ENCODE peak calls at places on chromosomes 5 and 9, in nine cellular contexts. N is IMR-90, T is thoracic aorta, P is lower lobe of right lung, L is progenitor cell of endocrine pancreas, J is AG04449, O is RWPE1, C is colonic mucosa, S is AG10803. Z is an unnamed sample.

GRCh38 chr9:133592731-133593409 is 16.3 kb downstream of the FAM163B start:
- DNase-seq in N (no peak), T (no peak), P (no peak), L (no peak), J (no peak), O (no peak), C (no peak), S (no peak), Z (no peak)

GRCh38 chr9:127525426-127526188 is 74.3 kb downstream of the LRSAM1 start:
- DNase-seq in N (peak), T (no peak), P (no peak), L (no peak), J (no peak), O (no peak), C (no peak), S (peak), Z (no peak)

GRCh38 chr5:175513297-175513696 is 34.9 kb downstream of the SFXN1 start:
- DNase-seq in N (no peak), T (no peak), P (no peak), L (no peak), J (no peak), O (no peak), C (no peak), S (no peak), Z (no peak)

GRCh38 chr5:54002779-54003178 is 307.6 kb downstream of the ARL15 start:
- DNase-seq in N (no peak), T (no peak), P (no peak), L (no peak), J (no peak), O (no peak), C (no peak), S (no peak), Z (no peak)

GRCh38 chr5:179257190-179257741 is 88.0 kb downstream of the ADAMTS2 start:
- DNase-seq in N (no peak), T (no peak), P (no peak), L (no peak), J (no peak), O (no peak), C (peak), S (peak), Z (no peak)

GRCh38 chr5:52853573-52854163 is 66.0 kb downstream of the ITGA1 start:
- DNase-seq in N (peak), T (no peak), P (no peak), L (no peak), J (no peak), O (no peak), C (no peak), S (peak), Z (no peak)

GRCh38 chr5:151073280-151073679 is 7.6 kb downstream of the TNIP1 start:
- DNase-seq in N (no peak), T (no peak), P (no peak), L (no peak), J (no peak), O (no peak), C (no peak), S (no peak), Z (no peak)

GRCh38 chr5:111572561-111572960 is 60.2 kb upstream of the STARD4 start:
- DNase-seq in N (no peak), T (no peak), P (no peak), L (no peak), J (no peak), O (no peak), C (no peak), S (peak), Z (no peak)

GRCh38 chr5:87141544-87141943 is 126.1 kb upstream of the RASA1 start:
- DNase-seq in N (peak), T (no peak), P (no peak), L (no peak), J (no peak), O (no peak), C (no peak), S (no peak), Z (no peak)

DNA sequence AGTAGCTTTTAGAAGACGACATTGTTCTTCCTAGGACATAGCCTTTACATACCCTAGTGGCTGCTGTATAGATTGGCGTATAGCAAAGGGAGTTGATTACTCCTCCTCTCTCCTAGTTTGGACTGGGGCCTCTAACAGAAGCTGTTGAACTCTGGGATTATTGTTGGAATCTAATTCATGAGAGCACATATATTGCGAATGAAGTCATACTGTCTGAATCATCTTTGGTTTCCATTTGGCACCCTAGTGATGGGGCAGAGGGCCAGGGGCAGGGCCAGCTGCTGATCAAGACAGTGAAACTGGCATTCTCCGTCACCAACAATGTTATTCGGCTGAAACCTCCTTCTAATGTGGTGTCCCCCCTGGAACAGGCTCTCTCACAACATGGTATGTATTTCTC is 40.3 kb downstream of the NUP188 start:
- DNase-seq in N (peak), T (peak), P (no peak), L (no peak), J (peak), O (no peak), C (no peak), S (peak), Z (no peak)
- TF ChIP-seq CTCF in N (peak), T (no peak), P (no peak), L (no peak), J (no peak), O (no peak), C (no peak), S (peak), Z (no peak)

GRCh38 chr9:93037476-93037971 is 21.0 kb upstream of the SUSD3 start:
- DNase-seq in N (no peak), T (no peak), P (no peak), L (no peak), J (no peak), O (no peak), C (no peak), S (no peak), Z (no peak)

GRCh38 chr9:93035821-93036351 is 22.6 kb upstream of the SUSD3 start:
- DNase-seq in N (no peak), T (no peak), P (no peak), L (no peak), J (no peak), O (no peak), C (no peak), S (no peak), Z (no peak)

GRCh38 chr9:93035106-93035660 is 23.3 kb upstream of the SUSD3 start:
- DNase-seq in N (no peak), T (no peak), P (no peak), L (no peak), J (no peak), O (no peak), C (no peak), S (no peak), Z (no peak)

GRCh38 chr9:93038918-93039317 is 19.6 kb upstream of the SUSD3 start:
- DNase-seq in N (no peak), T (no peak), P (no peak), L (no peak), J (no peak), O (no peak), C (no peak), S (no peak), Z (no peak)

DNA sequence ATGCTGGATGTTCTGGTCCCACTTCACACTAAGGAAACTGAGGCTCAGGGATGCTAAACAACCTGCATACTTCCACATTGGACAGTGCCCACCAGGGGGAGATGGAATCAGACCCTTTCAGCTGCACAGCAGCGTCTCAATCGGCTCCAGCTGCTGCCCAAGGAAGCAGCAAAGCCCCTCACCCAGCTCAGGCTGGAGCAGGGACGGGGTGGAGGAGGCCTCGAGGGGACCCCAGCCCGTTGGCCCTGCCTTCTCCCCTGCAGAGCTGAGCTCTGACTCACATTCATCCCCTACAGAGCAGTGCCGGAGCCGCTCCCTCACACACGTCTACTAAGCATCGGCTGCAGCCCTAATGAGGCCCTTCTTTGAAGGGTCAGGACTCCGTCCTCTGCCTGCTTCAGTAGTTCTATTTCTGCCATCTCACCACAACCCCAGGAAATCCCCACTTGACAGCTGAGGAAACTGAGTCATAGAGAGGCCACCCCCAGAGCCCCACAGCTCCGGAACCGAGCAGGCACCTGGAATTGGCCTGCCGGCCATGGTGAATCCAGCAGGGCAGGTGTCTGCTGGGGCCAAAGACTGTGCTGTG is 21.5 kb upstream of the SUSD3 start:
- DNase-seq in N (no peak), T (no peak), P (no peak), L (no peak), J (no peak), O (no peak), C (no peak), S (no peak), Z (no peak)
- TF ChIP-seq CTCF in N (no peak), T (no peak), P (no peak), L (peak), J (no peak), O (no peak), C (no peak), S (no peak), Z (no peak)

GRCh38 chr5:168020522-168021294 is 270.7 kb upstream of the WWC1 start:
- DNase-seq in N (peak), T (no peak), P (no peak), L (no peak), J (no peak), O (peak), C (no peak), S (no peak), Z (no peak)
- TF ChIP-seq CTCF in N (peak), T (peak), P (no peak), L (no peak), J (peak), O (no peak), C (no peak), S (peak), Z (no peak)

GRCh38 chr9:126380447-126380846 is 53.8 kb downstream of the MVB12B start:
- DNase-seq in N (no peak), T (no peak), P (no peak), L (no peak), J (no peak), O (no peak), C (no peak), S (no peak), Z (no peak)
- TF ChIP-seq CTCF in N (no peak), T (no peak), P (no peak), L (no peak), J (no peak), O (no peak), C (no peak), S (no peak), Z (no peak)

GRCh38 chr9:131348631-131349521 is 45.0 kb upstream of the PRRC2B start:
- DNase-seq in N (no peak), T (no peak), P (peak), L (no peak), J (no peak), O (no peak), C (no peak), S (no peak), Z (no peak)

GRCh38 chr9:131347376-131348020 is 46.4 kb upstream of the PRRC2B start:
- DNase-seq in N (no peak), T (no peak), P (peak), L (no peak), J (no peak), O (no peak), C (no peak), S (no peak), Z (no peak)

GRCh38 chr9:131346559-131346958 is 47.3 kb upstream of the PRRC2B start:
- DNase-seq in N (no peak), T (no peak), P (no peak), L (no peak), J (no peak), O (no peak), C (no peak), S (no peak), Z (no peak)

GRCh38 chr9:131349881-131350563 is 43.9 kb upstream of the PRRC2B start:
- DNase-seq in N (peak), T (peak), P (peak), L (peak), J (peak), O (peak), C (peak), S (peak), Z (peak)

GRCh38 chr9:131349522-131349880 is 44.4 kb upstream of the PRRC2B start:
- DNase-seq in N (no peak), T (no peak), P (no peak), L (no peak), J (no peak), O (no peak), C (no peak), S (no peak), Z (no peak)
- TF ChIP-seq CTCF in N (no peak), T (no peak), P (no peak), L (no peak), J (no peak), O (no peak), C (no peak), S (no peak), Z (no peak)

GRCh38 chr5:113205807-113206206 is 229.0 kb downstream of the TSSK1B start:
- DNase-seq in N (no peak), T (no peak), P (no peak), L (no peak), J (no peak), O (no peak), C (no peak), S (no peak), Z (no peak)
- TF ChIP-seq CTCF in N (no peak), T (no peak), P (no peak), L (no peak), J (no peak), O (no peak), C (no peak), S (no peak), Z (no peak)

DNA sequence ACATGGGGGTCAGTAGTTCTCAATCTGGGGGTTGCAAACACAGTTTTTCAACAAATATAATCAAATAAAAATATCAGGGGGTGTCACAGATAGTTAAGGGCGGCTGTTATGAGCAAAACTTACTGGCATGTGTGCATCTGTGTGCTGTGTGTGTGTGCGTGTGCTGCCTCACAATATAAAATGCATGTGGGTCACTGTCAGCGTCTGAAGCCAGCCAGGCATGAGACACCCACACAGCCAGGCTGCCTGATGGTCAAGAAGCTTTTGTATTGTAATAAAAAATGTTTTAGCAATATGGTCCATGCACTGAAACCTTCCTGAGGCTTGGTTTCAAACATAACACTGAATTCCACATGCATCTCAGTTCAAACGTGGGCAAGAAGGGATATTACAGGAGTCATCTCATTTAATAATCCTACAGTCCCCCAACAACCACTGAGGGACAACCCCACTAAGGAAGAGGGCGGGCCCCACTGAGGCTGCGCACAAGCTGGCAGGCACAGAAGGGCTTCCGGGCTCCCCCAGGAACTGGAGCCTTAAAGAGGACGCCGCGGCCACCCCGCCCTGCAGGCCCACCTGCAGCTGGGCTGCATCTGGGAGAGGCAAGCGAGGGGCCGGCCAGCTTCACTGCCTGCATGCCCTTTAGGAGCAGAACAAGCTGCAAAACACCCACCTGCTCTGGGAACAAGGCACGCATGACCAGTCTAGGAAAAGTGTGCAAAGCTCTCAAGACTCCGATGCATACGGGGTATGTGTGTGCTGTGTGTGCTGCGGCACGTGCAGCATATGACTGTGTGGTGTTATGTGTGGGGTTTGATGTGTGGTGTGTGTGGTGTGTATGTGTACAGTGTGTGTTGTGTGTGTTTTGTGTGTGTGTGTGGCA is 14.1 kb downstream of the SEMA4D start:
- DNase-seq in N (no peak), T (no peak), P (peak), L (no peak), J (no peak), O (no peak), C (no peak), S (no peak), Z (no peak)
- TF ChIP-seq CTCF in N (no peak), T (no peak), P (no peak), L (no peak), J (no peak), O (no peak), C (no peak), S (no peak), Z (no peak)

GRCh38 chr9:76218151-76218867 is 175.9 kb downstream of the RFK start:
- DNase-seq in N (no peak), T (no peak), P (no peak), L (no peak), J (no peak), O (no peak), C (no peak), S (no peak), Z (no peak)

GRCh38 chr9:76221423-76221822 is 172.8 kb downstream of the RFK start:
- DNase-seq in N (no peak), T (no peak), P (no peak), L (no peak), J (no peak), O (no peak), C (no peak), S (no peak), Z (no peak)

GRCh38 chr9:76216161-76216649 is 178.0 kb downstream of the RFK start:
- DNase-seq in N (peak), T (no peak), P (no peak), L (no peak), J (peak), O (peak), C (no peak), S (peak), Z (no peak)

GRCh38 chr9:76218868-76219462 is 175.3 kb downstream of the RFK start:
- DNase-seq in N (no peak), T (no peak), P (no peak), L (no peak), J (no peak), O (no peak), C (no peak), S (no peak), Z (no peak)

GRCh38 chr9:76219555-76220151 is 174.6 kb downstream of the RFK start:
- DNase-seq in N (peak), T (no peak), P (no peak), L (no peak), J (no peak), O (no peak), C (no peak), S (no peak), Z (no peak)
- TF ChIP-seq CTCF in N (peak), T (peak), P (no peak), L (peak), J (peak), O (no peak), C (no peak), S (no peak), Z (peak)